ENCODE peak calls at places on chromosomes 12 and 14, in eight cellular contexts. A is foreskin fibroblast; I is uterus; S is endodermal cell; X is CD8-positive, alpha-beta memory T cell; P is AG09309; Z is dorsolateral prefrontal cortex; J is LNCaP clone FGC. R is an unnamed sample.

GRCh38 chr14:34338056-34338455 is 124.0 kb downstream of the SPTSSA start:
- DNase-seq in Z (no peak), A (no peak), X (no peak), P (no peak), S (no peak), J (no peak), I (no peak), R (no peak)

GRCh38 chr12:12172106-12172511 is 94.7 kb downstream of the LRP6 start:
- DNase-seq in A (peak), X (no peak), S (no peak), Z (no peak), I (no peak), P (peak), J (peak), R (no peak)

GRCh38 chr14:53368714-53369191 is 215.6 kb upstream of the DDHD1 start:
- DNase-seq in I (no peak), Z (no peak), X (no peak), S (no peak), J (no peak), A (peak), P (peak), R (no peak)

GRCh38 chr12:6090786-6091185 is 33.7 kb downstream of the VWF start:
- DNase-seq in X (no peak), I (no peak), Z (no peak), A (peak), J (no peak), S (peak), P (no peak), R (no peak)

GRCh38 chr14:92121207-92121669 is 268 bp downstream of the NDUFB1 start:
- DNase-seq in P (no peak), Z (no peak), A (peak), X (no peak), S (no peak), I (no peak), J (no peak), R (no peak)

GRCh38 chr14:102949801-102950451 is 27.5 kb downstream of the AMN start:
- DNase-seq in Z (peak), I (no peak), J (peak), A (peak), X (no peak), S (no peak), P (no peak), R (no peak)

GRCh38 chr14:35898217-35898775 is 72.2 kb downstream of the BRMS1L start:
- DNase-seq in A (no peak), Z (peak), J (no peak), X (no peak), I (no peak), S (peak), P (no peak), R (no peak)

GRCh38 chr14:105065280-105066228 is at the start of gene GPR132:
- DNase-seq in X (peak), S (peak), P (no peak), I (no peak), Z (no peak), A (no peak), J (no peak), R (no peak)

GRCh38 chr14:88029500-88029899 is 24.6 kb downstream of the GPR65 start:
- DNase-seq in Z (no peak), I (no peak), S (no peak), A (no peak), P (no peak), J (no peak), X (no peak), R (no peak)

GRCh38 chr14:36659010-36659821 is 2.4 kb upstream of the PAX9 start:
- DNase-seq in Z (no peak), A (no peak), S (peak), J (no peak), I (no peak), P (no peak), X (no peak), R (peak)

GRCh38 chr14:51020024-51020710 is 74.7 kb downstream of the TRIM9 start:
- DNase-seq in S (no peak), P (no peak), Z (no peak), J (no peak), A (peak), I (no peak), X (no peak), R (no peak)

GRCh38 chr14:69259531-69260245 is at the start of gene GALNT16:
- DNase-seq in Z (no peak), A (peak), X (no peak), I (peak), J (no peak), P (no peak), S (peak), R (peak)

GRCh38 chr12:13588574-13588973 is 392.0 kb downstream of the EMP1 start:
- DNase-seq in J (no peak), A (no peak), I (no peak), Z (no peak), S (peak), X (no peak), P (no peak), R (no peak)

GRCh38 chr12:16330554-16330953 is 16.9 kb upstream of the MGST1 start:
- DNase-seq in Z (no peak), P (no peak), I (no peak), J (no peak), X (no peak), A (no peak), S (no peak), R (no peak)

GRCh38 chr14:93045965-93046695 is 69.6 kb downstream of the ITPK1 start:
- DNase-seq in I (no peak), J (no peak), S (no peak), P (peak), Z (no peak), A (peak), X (no peak), R (no peak)

GRCh38 chr14:61460853-61461611 is 139.7 kb downstream of the PRKCH start:
- DNase-seq in A (peak), S (no peak), I (no peak), X (peak), P (no peak), J (no peak), Z (no peak), R (no peak)

GRCh38 chr14:96212140-96212539 is 7.5 kb downstream of the BDKRB2 start:
- DNase-seq in P (no peak), I (no peak), X (no peak), A (peak), J (no peak), S (no peak), Z (no peak), R (no peak)

GRCh38 chr12:108768591-108769500 is 37.5 kb upstream of the CORO1C start:
- DNase-seq in X (peak), P (no peak), J (no peak), Z (no peak), A (peak), S (peak), I (no peak), R (peak)

GRCh38 chr14:104600805-104601204 is 3.8 kb downstream of the TMEM179 start:
- DNase-seq in I (no peak), S (no peak), P (no peak), A (no peak), X (no peak), Z (no peak), J (no peak), R (peak)

GRCh38 chr12:67356400-67356799 is 87.2 kb downstream of the CAND1 start:
- DNase-seq in A (no peak), J (peak), S (no peak), I (no peak), P (no peak), X (no peak), Z (no peak), R (no peak)

GRCh38 chr14:83860757-83861156 is 1669.2 kb upstream of the FLRT2 start:
- DNase-seq in S (no peak), Z (no peak), I (no peak), A (peak), P (no peak), X (no peak), J (no peak), R (no peak)

GRCh38 chr12:117012189-117012805 is 86.9 kb downstream of the TESC start:
- DNase-seq in P (peak), X (no peak), A (peak), I (no peak), S (no peak), Z (no peak), J (no peak), R (no peak)

GRCh38 chr12:63805704-63806672 is 26.3 kb downstream of the RXYLT1 start:
- DNase-seq in I (no peak), A (no peak), X (no peak), P (no peak), Z (no peak), S (no peak), J (peak), R (no peak)

GRCh38 chr12:95002754-95003153 is 743 bp downstream of the NDUFA12 start:
- DNase-seq in X (no peak), J (no peak), P (no peak), I (no peak), S (no peak), Z (no peak), A (no peak), R (peak)

GRCh38 chr12:14716848-14717444 is 20.5 kb upstream of the GUCY2C start:
- DNase-seq in J (no peak), A (peak), P (peak), S (peak), X (peak), I (no peak), Z (peak), R (peak)

GRCh38 chr12:96211989-96212388 is 17.8 kb downstream of the ELK3 start:
- DNase-seq in X (no peak), S (no peak), I (no peak), Z (no peak), A (no peak), J (no peak), P (no peak), R (no peak)

GRCh38 chr14:20657216-20658211 is 16.0 kb upstream of the OR6S1 start:
- DNase-seq in A (peak), J (peak), I (no peak), S (peak), P (no peak), Z (no peak), X (peak), R (peak)

GRCh38 chr14:45891417-45892080 is 638.5 kb upstream of the MIS18BP1 start:
- DNase-seq in P (no peak), J (peak), X (no peak), A (no peak), S (peak), Z (no peak), I (peak), R (peak)

GRCh38 chr14:68216072-68216471 is 396.5 kb downstream of the RAD51B start:
- DNase-seq in X (no peak), J (no peak), P (no peak), A (no peak), Z (no peak), S (no peak), I (no peak), R (no peak)

GRCh38 chr12:89351489-89352241 is 636 bp downstream of the DUSP6 start:
- DNase-seq in Z (no peak), X (peak), I (peak), J (no peak), A (peak), P (no peak), S (peak), R (peak)

GRCh38 chr14:98999901-99000300 is 272.1 kb downstream of the BCL11B start:
- DNase-seq in J (no peak), P (no peak), A (no peak), S (peak), X (no peak), I (no peak), Z (no peak), R (no peak)

GRCh38 chr14:103597623-103598372 is 31.2 kb upstream of the KLC1 start:
- DNase-seq in S (no peak), Z (peak), J (no peak), P (peak), I (peak), X (no peak), A (peak), R (peak)

GRCh38 chr12:105214670-105215375 is 21.2 kb downstream of the APPL2 start:
- DNase-seq in S (no peak), J (peak), Z (no peak), I (no peak), P (no peak), X (no peak), A (peak), R (no peak)

GRCh38 chr12:389138-390096 is at the start of gene KDM5A:
- DNase-seq in I (peak), X (peak), S (peak), P (peak), A (peak), J (peak), Z (peak), R (peak)

GRCh38 chr14:89902876-89903275 is 51.7 kb downstream of the EFCAB11 start:
- DNase-seq in I (no peak), Z (no peak), A (no peak), P (no peak), S (no peak), J (no peak), X (no peak), R (no peak)
- H3K4me3 ChIP-seq in I (no peak), Z (no peak), A (no peak), P (no peak), S (no peak), J (no peak), X (no peak), R (no peak)

DNA sequence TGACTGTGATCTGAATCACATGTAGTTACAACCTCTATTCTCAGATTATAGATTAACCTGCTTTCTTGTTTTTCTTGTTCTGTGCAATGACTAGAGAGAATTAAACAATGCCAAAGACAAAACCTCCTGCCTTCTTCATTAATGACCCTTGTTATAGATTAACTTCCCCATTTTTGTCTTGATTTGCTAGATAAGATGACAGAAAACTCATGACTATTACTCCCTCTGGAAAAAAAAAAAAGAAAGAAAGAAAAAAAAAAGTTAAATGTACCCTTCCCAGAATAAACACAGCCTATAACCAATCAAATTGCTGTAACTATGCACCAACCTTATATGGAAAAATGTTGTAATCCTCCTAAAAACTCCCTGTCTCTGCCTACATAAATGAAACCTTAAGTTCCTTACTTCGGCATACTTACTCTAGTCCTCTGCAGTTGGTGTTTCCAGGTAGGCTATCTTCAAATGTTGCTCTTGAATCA is 41.1 kb upstream of the PCED1B start:
- DNase-seq in X (no peak), J (peak), S (no peak), P (no peak), Z (no peak), I (no peak), A (no peak), R (no peak)
- H3K4me3 ChIP-seq in X (no peak), J (no peak), S (no peak), P (no peak), Z (no peak), I (no peak), A (no peak), R (no peak)

GRCh38 chr12:53561590-53561953 is 54.3 kb upstream of the NPFF start:
- DNase-seq in I (no peak), A (peak), X (no peak), P (peak), S (no peak), Z (no peak), J (peak), R (no peak)
- H3K4me3 ChIP-seq in I (no peak), A (no peak), X (no peak), P (no peak), S (no peak), Z (no peak), J (no peak), R (no peak)

GRCh38 chr14:57863471-57863870 is 2.4 kb downstream of the SLC35F4 start:
- DNase-seq in P (no peak), Z (no peak), S (no peak), J (no peak), I (no peak), X (no peak), A (no peak), R (no peak)
- H3K4me3 ChIP-seq in P (no peak), Z (no peak), S (no peak), J (no peak), I (no peak), X (no peak), A (no peak), R (no peak)

GRCh38 chr12:47779301-47779942 is 6.4 kb downstream of the SLC48A1 start:
- DNase-seq in J (peak), X (peak), Z (peak), A (peak), I (peak), S (peak), P (peak), R (peak)
- H3K4me3 ChIP-seq in J (no peak), X (no peak), Z (no peak), A (no peak), I (no peak), S (no peak), P (no peak), R (no peak)

DNA sequence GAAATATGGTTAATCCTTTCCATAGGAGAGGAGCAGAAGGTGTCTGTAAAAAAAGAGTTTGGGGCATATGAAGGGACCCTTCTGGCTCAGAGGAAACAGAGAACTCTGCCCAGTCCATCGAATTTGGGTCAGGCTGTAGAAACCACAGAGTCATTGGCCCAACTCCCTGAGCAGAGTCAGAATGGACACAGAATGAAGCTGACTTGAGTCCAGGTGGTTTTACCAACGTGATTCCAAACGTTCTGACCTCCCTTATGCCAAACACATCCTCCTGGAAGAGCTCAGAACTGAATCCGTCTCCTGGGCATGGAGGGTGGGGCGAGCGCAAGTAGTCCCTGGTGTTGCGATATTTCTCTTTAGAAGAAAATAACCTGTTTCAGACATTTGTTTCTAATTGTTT is 138.8 kb downstream of the DAD1 start:
- DNase-seq in I (no peak), J (no peak), Z (no peak), A (no peak), P (no peak), S (peak), X (no peak), R (no peak)
- H3K4me3 ChIP-seq in I (no peak), J (no peak), Z (no peak), A (no peak), P (no peak), S (no peak), X (no peak), R (no peak)

GRCh38 chr12:113063396-113064350 is 7.1 kb downstream of the DTX1 start:
- DNase-seq in X (no peak), P (no peak), A (no peak), Z (no peak), I (no peak), J (no peak), S (no peak), R (peak)
- H3K4me3 ChIP-seq in X (no peak), P (no peak), A (no peak), Z (no peak), I (no peak), J (no peak), S (no peak), R (no peak)

DNA sequence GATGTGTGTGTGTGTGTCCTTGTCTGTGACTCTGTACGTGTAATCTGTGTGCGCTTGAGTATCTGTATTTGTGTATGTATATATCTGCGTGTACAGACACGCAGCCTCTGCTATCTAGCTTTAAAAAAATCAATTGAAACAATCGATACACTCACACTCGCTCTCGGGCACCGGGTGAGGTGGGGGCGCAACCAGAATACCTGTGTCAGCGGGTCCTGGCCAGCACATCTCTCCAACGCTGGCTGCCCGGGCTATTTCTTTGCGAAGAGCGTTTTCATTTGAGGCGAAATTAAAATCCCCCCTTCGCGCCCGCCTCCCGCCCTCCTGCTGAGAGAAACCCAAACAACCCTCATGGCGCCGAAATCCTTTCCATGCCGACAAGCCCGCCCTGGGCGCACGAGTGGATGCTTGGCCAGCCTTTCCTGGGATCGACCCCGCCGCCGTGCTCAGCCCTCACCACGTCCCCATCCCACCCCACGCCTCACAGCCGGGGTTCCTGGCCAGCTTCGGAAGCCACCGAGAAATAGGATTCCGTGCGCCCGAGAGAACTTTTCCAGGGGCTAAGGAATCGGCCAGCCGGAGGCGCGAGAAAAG is 1.2 kb downstream of the ZDHHC22 start:
- DNase-seq in I (no peak), Z (no peak), S (peak), J (no peak), X (no peak), P (no peak), A (peak), R (peak)
- H3K4me3 ChIP-seq in I (no peak), Z (peak), S (peak), J (no peak), X (no peak), P (no peak), A (no peak), R (peak)

GRCh38 chr12:70664463-70664862 is 27.2 kb upstream of the PTPRB start:
- DNase-seq in P (no peak), X (no peak), S (peak), J (no peak), I (no peak), Z (no peak), A (no peak), R (peak)
- H3K4me3 ChIP-seq in P (no peak), X (no peak), S (no peak), J (no peak), I (no peak), Z (peak), A (no peak), R (no peak)

R was measured in H7.